ENCODE peak calls at places on chromosomes 13 and 19, in nine cellular contexts. C, W, N, S, X, J, L, K and G are unnamed samples.

GRCh38 chr19:51727349-51727880 is 3.6 kb upstream of the HAS1 start:
- DNase-seq in S (no peak), X (no peak), J (no peak), C (peak), N (peak), K (peak), W (peak), L (no peak), G (peak)

GRCh38 chr13:95643814-95644598 is 500 bp downstream of the DZIP1 start:
- DNase-seq in S (peak), J (no peak), W (peak), K (no peak), N (peak), X (no peak), L (no peak), C (peak), G (no peak)

GRCh38 chr13:86020350-86021002 is 221.3 kb upstream of the SLITRK6 start:
- DNase-seq in K (peak), J (peak), S (no peak), X (no peak), N (peak), C (peak), W (peak), L (no peak), G (no peak)

GRCh38 chr19:10881403-10882107 is 10.2 kb downstream of the CARM1 start:
- DNase-seq in S (no peak), X (peak), K (no peak), N (no peak), J (no peak), W (no peak), C (no peak), L (no peak), G (no peak)

GRCh38 chr19:17751103-17751911 is at the start of gene FCHO1:
- DNase-seq in S (no peak), X (peak), N (no peak), W (no peak), K (no peak), J (no peak), L (peak), C (no peak), G (no peak)

GRCh38 chr13:32838985-32839384 is 177.2 kb upstream of the KL start:
- DNase-seq in J (no peak), S (no peak), K (peak), W (peak), C (peak), X (no peak), N (no peak), L (no peak), G (no peak)

GRCh38 chr19:861756-862528 is 2.5 kb downstream of the CFD start:
- DNase-seq in S (no peak), N (peak), L (peak), J (no peak), C (no peak), K (peak), W (peak), X (no peak), G (no peak)

GRCh38 chr13:48906200-48906599 is 69.5 kb upstream of the FNDC3A start:
- DNase-seq in W (no peak), J (no peak), C (no peak), L (no peak), X (no peak), N (no peak), S (no peak), K (no peak), G (no peak)

GRCh38 chr19:13022859-13023636 is 27.8 kb downstream of the NFIX start:
- DNase-seq in W (peak), L (no peak), J (peak), N (peak), S (no peak), K (peak), C (peak), X (peak), G (no peak)

GRCh38 chr19:56273563-56274117 is 1.1 kb downstream of the EDDM13 start:
- DNase-seq in C (no peak), L (no peak), S (no peak), J (no peak), W (peak), X (no peak), N (peak), K (peak), G (peak)

GRCh38 chr13:114325729-114326128 is 11.4 kb downstream of the CHAMP1 start:
- DNase-seq in X (no peak), K (no peak), W (no peak), J (no peak), L (no peak), N (no peak), C (no peak), S (no peak), G (no peak)

GRCh38 chr13:98549006-98549727 is 27.7 kb downstream of the STK24 start:
- DNase-seq in J (peak), W (peak), C (peak), L (no peak), N (peak), S (no peak), X (no peak), K (peak), G (no peak)

GRCh38 chr19:15025237-15025636 is 24.0 kb upstream of the CASP14 start:
- DNase-seq in N (peak), C (no peak), K (peak), L (no peak), J (peak), W (no peak), S (no peak), X (no peak), G (peak)

GRCh38 chr19:45767410-45767880 is 1.6 kb downstream of the SIX5 start:
- DNase-seq in S (no peak), K (peak), W (peak), C (peak), X (peak), N (peak), L (no peak), J (peak), G (peak)

GRCh38 chr13:76048126-76048525 is 412.0 kb downstream of the LMO7 start:
- DNase-seq in L (no peak), X (no peak), J (no peak), N (no peak), C (no peak), W (no peak), K (no peak), S (no peak), G (no peak)

GRCh38 chr19:52896431-52897148 is 845 bp downstream of the ZNF320 start:
- DNase-seq in X (peak), N (peak), C (no peak), K (peak), W (peak), L (no peak), J (no peak), S (no peak), G (peak)

GRCh38 chr19:48249502-48250014 is 6.2 kb downstream of the CARD8 start:
- DNase-seq in S (no peak), C (no peak), L (peak), X (peak), N (peak), J (no peak), W (peak), K (no peak), G (no peak)

GRCh38 chr13:24613755-24614154 is 66.5 kb upstream of the ATP12A start:
- DNase-seq in J (no peak), X (no peak), W (no peak), N (no peak), S (no peak), K (no peak), L (no peak), C (no peak), G (no peak)

GRCh38 chr19:6219592-6220290 is 60.0 kb downstream of the MLLT1 start:
- DNase-seq in X (no peak), C (no peak), W (no peak), N (no peak), S (no peak), L (no peak), J (no peak), K (no peak), G (no peak)

GRCh38 chr19:30172643-30173242 is 199.4 kb upstream of the ZNF536 start:
- DNase-seq in N (no peak), S (no peak), K (no peak), C (no peak), L (no peak), X (no peak), J (no peak), W (no peak), G (no peak)

GRCh38 chr13:88751994-88752393 is 1080.8 kb downstream of the SLITRK5 start:
- DNase-seq in N (no peak), L (no peak), C (no peak), J (no peak), S (no peak), X (no peak), W (no peak), K (no peak), G (no peak)

GRCh38 chr13:92967923-92968322 is 258.7 kb upstream of the GPC6 start:
- DNase-seq in L (no peak), K (peak), S (no peak), W (peak), X (no peak), J (peak), C (peak), N (peak), G (no peak)

GRCh38 chr19:18445252-18445948 is 7.5 kb upstream of the ISYNA1 start:
- DNase-seq in K (no peak), X (no peak), N (no peak), C (no peak), J (no peak), S (no peak), L (no peak), W (no peak), G (no peak)

GRCh38 chr13:93963266-93964131 is 516.0 kb downstream of the DCT start:
- DNase-seq in K (peak), J (peak), S (no peak), C (peak), N (peak), X (no peak), W (peak), L (no peak), G (no peak)